ENCODE peak calls at places on chromosomes 7 and 10, in four cellular contexts. H is stimulated activated naive CD8-positive, alpha-beta T cell treated with anti-CD3 and anti-CD28 coated beads, Interleukin-15, amount 100 ng/mL, for 72 hours; R is left ventricle myocardium superior; Z is B cell. F is an unnamed sample.

GRCh38 chr10:94963901-94964300 is 25.4 kb downstream of the CYP2C9 start:
- DNase-seq in H (no peak), R (no peak), Z (no peak), F (no peak)

GRCh38 chr10:130382031-130382430 is 245.8 kb downstream of the GLRX3 start:
- DNase-seq in R (no peak), H (no peak), Z (no peak), F (no peak)

GRCh38 chr7:7704867-7705266 is 13.5 kb downstream of the RPA3 start:
- DNase-seq in R (no peak), H (no peak), Z (no peak), F (no peak)

GRCh38 chr7:90337106-90337505 is 9.4 kb upstream of the GTPBP10 start:
- DNase-seq in Z (no peak), R (no peak), H (no peak), F (no peak)

GRCh38 chr10:117442521-117442920 is 67.3 kb upstream of the PDZD8 start:
- DNase-seq in H (no peak), R (no peak), Z (no peak), F (no peak)

GRCh38 chr7:84506151-84506550 is 311.6 kb upstream of the SEMA3A start:
- DNase-seq in Z (no peak), R (no peak), H (no peak), F (no peak)

GRCh38 chr10:76252733-76253132 is 821.3 kb downstream of the LRMDA start:
- DNase-seq in R (no peak), H (no peak), Z (no peak), F (no peak)

GRCh38 chr10:83425306-83425705 is 714.0 kb upstream of the GHITM start:
- DNase-seq in H (no peak), Z (no peak), R (no peak), F (no peak)

GRCh38 chr10:108574233-108574632 is 1349.1 kb downstream of the XPNPEP1 start:
- DNase-seq in Z (no peak), H (no peak), R (no peak), F (no peak)

GRCh38 chr10:34689053-34689452 is 126.0 kb downstream of the PARD3 start:
- DNase-seq in Z (no peak), R (peak), H (no peak), F (no peak)

GRCh38 chr7:137097111-137097510 is 228.7 kb downstream of the CHRM2 start:
- DNase-seq in H (no peak), Z (no peak), R (no peak), F (no peak)

GRCh38 chr7:44757311-44757710 is 8.7 kb downstream of the ZMIZ2 start:
- DNase-seq in H (no peak), Z (no peak), R (peak), F (no peak)

GRCh38 chr7:83105948-83106347 is 56.7 kb downstream of the PCLO start:
- DNase-seq in Z (no peak), R (no peak), H (no peak), F (no peak)

GRCh38 chr10:28938745-28939144 is 261.4 kb downstream of the BAMBI start:
- DNase-seq in H (no peak), Z (no peak), R (no peak), F (no peak)

GRCh38 chr7:135995751-135996150 is 18.6 kb upstream of the MTPN start:
- DNase-seq in R (no peak), H (no peak), Z (no peak), F (no peak)

GRCh38 chr7:113521468-113521867 is 397.3 kb downstream of the PPP1R3A start:
- DNase-seq in H (no peak), Z (no peak), R (no peak), F (no peak)

GRCh38 chr10:23693398-23693797 is 254.5 kb downstream of the OTUD1 start:
- DNase-seq in H (peak), Z (peak), R (no peak), F (peak)

GRCh38 chr10:129335396-129335795 is 131.6 kb upstream of the MGMT start:
- DNase-seq in H (no peak), R (no peak), Z (no peak), F (no peak)

GRCh38 chr10:49458869-49459268 is 63.0 kb upstream of the DRGX start:
- DNase-seq in H (no peak), Z (no peak), R (no peak), F (no peak)

GRCh38 chr7:35691827-35692307 is 3.1 kb downstream of the HERPUD2 start:
- DNase-seq in H (peak), Z (peak), R (no peak), F (peak)

GRCh38 chr7:45606050-45606449 is 31.9 kb downstream of the ADCY1 start:
- DNase-seq in H (no peak), Z (no peak), R (no peak), F (no peak)

GRCh38 chr7:97635622-97636021 is 96.3 kb upstream of the TAC1 start:
- DNase-seq in R (no peak), H (no peak), Z (no peak), F (no peak)

GRCh38 chr7:116284390-116284789 is 74.1 kb downstream of the TES start:
- DNase-seq in Z (no peak), R (no peak), H (no peak), F (no peak)

GRCh38 chr7:481219-481930 is 38.3 kb downstream of the PDGFA start:
- DNase-seq in H (no peak), Z (no peak), R (peak), F (no peak)

GRCh38 chr7:405489-406211 is 114.0 kb downstream of the PDGFA start:
- DNase-seq in R (peak), H (no peak), Z (no peak), F (no peak)

GRCh38 chr10:46080886-46081285 is 34.8 kb upstream of the MSMB start:
- DNase-seq in Z (no peak), R (no peak), H (no peak), F (no peak)

GRCh38 chr7:64551375-64552142 is 11.3 kb downstream of the ZNF680 start:
- DNase-seq in H (no peak), R (no peak), Z (no peak), F (no peak)

GRCh38 chr10:79090134-79090803 is 21.5 kb downstream of the ZMIZ1 start:
- DNase-seq in R (peak), Z (no peak), H (no peak), F (no peak)